ENCODE peak calls at places on chromosomes 11 and 22, in six cellular contexts. One of them, this sample, is unnamed.

GRCh38 chr11:91981995-91982394 is 242.6 kb upstream of the FAT3 start:
- DNase-seq in AG04449: peak
- DNase-seq in AG09309: peak
- DNase-seq in cardiac fibroblast: peak
- DNase-seq in astrocyte of the cerebellum: peak
- DNase-seq in lower leg skin: no peak
- DNase-seq in this sample: no peak

GRCh38 chr22:39487826-39488520 is 14.1 kb upstream of the MIEF1 start:
- DNase-seq in astrocyte of the cerebellum: no peak
- DNase-seq in AG04449: no peak
- DNase-seq in lower leg skin: no peak
- DNase-seq in AG09309: no peak
- DNase-seq in cardiac fibroblast: no peak
- DNase-seq in this sample: no peak

GRCh38 chr11:34441814-34442213 is 3.1 kb downstream of the CAT start:
- DNase-seq in cardiac fibroblast: no peak
- DNase-seq in AG09309: no peak
- DNase-seq in AG04449: no peak
- DNase-seq in astrocyte of the cerebellum: no peak
- DNase-seq in lower leg skin: no peak
- DNase-seq in this sample: no peak

GRCh38 chr11:12264361-12264760 is 113.0 kb upstream of the PARVA start:
- DNase-seq in AG09309: no peak
- DNase-seq in cardiac fibroblast: no peak
- DNase-seq in AG04449: no peak
- DNase-seq in lower leg skin: no peak
- DNase-seq in astrocyte of the cerebellum: no peak
- DNase-seq in this sample: no peak

GRCh38 chr11:44454686-44455085 is 110.8 kb upstream of the CD82 start:
- DNase-seq in AG09309: no peak
- DNase-seq in lower leg skin: peak
- DNase-seq in cardiac fibroblast: no peak
- DNase-seq in AG04449: no peak
- DNase-seq in astrocyte of the cerebellum: no peak
- DNase-seq in this sample: no peak

GRCh38 chr11:69382131-69383128 is 88.5 kb downstream of the MYEOV start:
- DNase-seq in lower leg skin: peak
- DNase-seq in cardiac fibroblast: peak
- DNase-seq in AG09309: no peak
- DNase-seq in astrocyte of the cerebellum: no peak
- DNase-seq in AG04449: no peak
- DNase-seq in this sample: peak

GRCh38 chr11:125514336-125515101 is 18.5 kb upstream of the FEZ1 start:
- DNase-seq in astrocyte of the cerebellum: peak
- DNase-seq in cardiac fibroblast: peak
- DNase-seq in AG09309: peak
- DNase-seq in lower leg skin: no peak
- DNase-seq in AG04449: no peak
- DNase-seq in this sample: peak

GRCh38 chr22:44736581-44737413 is 15.6 kb upstream of the ARHGAP8 start:
- DNase-seq in lower leg skin: no peak
- DNase-seq in AG04449: no peak
- DNase-seq in cardiac fibroblast: no peak
- DNase-seq in astrocyte of the cerebellum: no peak
- DNase-seq in AG09309: no peak
- DNase-seq in this sample: no peak

GRCh38 chr11:132610216-132610615 is 922.1 kb downstream of the OPCML start:
- DNase-seq in AG04449: no peak
- DNase-seq in cardiac fibroblast: peak
- DNase-seq in astrocyte of the cerebellum: peak
- DNase-seq in lower leg skin: no peak
- DNase-seq in AG09309: no peak
- DNase-seq in this sample: no peak

GRCh38 chr11:8597182-8597581 is 3.2 kb upstream of the STK33 start:
- DNase-seq in astrocyte of the cerebellum: peak
- DNase-seq in AG09309: peak
- DNase-seq in cardiac fibroblast: peak
- DNase-seq in AG04449: no peak
- DNase-seq in lower leg skin: no peak
- DNase-seq in this sample: no peak

GRCh38 chr22:30005213-30005857 is 74.9 kb upstream of the HORMAD2 start:
- DNase-seq in AG04449: no peak
- DNase-seq in lower leg skin: peak
- DNase-seq in AG09309: no peak
- DNase-seq in cardiac fibroblast: peak
- DNase-seq in astrocyte of the cerebellum: peak
- DNase-seq in this sample: peak

GRCh38 chr11:70641366-70641765 is 243.0 kb downstream of the CTTN start:
- DNase-seq in cardiac fibroblast: peak
- DNase-seq in AG04449: no peak
- DNase-seq in lower leg skin: no peak
- DNase-seq in astrocyte of the cerebellum: no peak
- DNase-seq in AG09309: no peak
- DNase-seq in this sample: no peak

GRCh38 chr11:1108246-1108900 is 33.7 kb downstream of the MUC2 start:
- DNase-seq in AG09309: no peak
- DNase-seq in astrocyte of the cerebellum: no peak
- DNase-seq in lower leg skin: no peak
- DNase-seq in cardiac fibroblast: no peak
- DNase-seq in AG04449: no peak
- DNase-seq in this sample: no peak

GRCh38 chr11:38014405-38014804 is 1416.4 kb upstream of the RAG2 start:
- DNase-seq in AG09309: no peak
- DNase-seq in AG04449: peak
- DNase-seq in lower leg skin: no peak
- DNase-seq in astrocyte of the cerebellum: peak
- DNase-seq in cardiac fibroblast: peak
- DNase-seq in this sample: no peak

GRCh38 chr11:110349109-110349996 is 52.9 kb upstream of the RDX start:
- DNase-seq in cardiac fibroblast: no peak
- DNase-seq in AG04449: no peak
- DNase-seq in astrocyte of the cerebellum: no peak
- DNase-seq in AG09309: no peak
- DNase-seq in lower leg skin: no peak
- DNase-seq in this sample: no peak

GRCh38 chr11:43736502-43737193 is 56.1 kb downstream of the HSD17B12 start:
- DNase-seq in cardiac fibroblast: peak
- DNase-seq in AG04449: peak
- DNase-seq in AG09309: peak
- DNase-seq in lower leg skin: no peak
- DNase-seq in astrocyte of the cerebellum: peak
- DNase-seq in this sample: peak

GRCh38 chr11:79312591-79313267 is 128.1 kb downstream of the TENM4 start:
- DNase-seq in AG04449: no peak
- DNase-seq in AG09309: peak
- DNase-seq in astrocyte of the cerebellum: peak
- DNase-seq in cardiac fibroblast: no peak
- DNase-seq in lower leg skin: no peak
- DNase-seq in this sample: no peak

GRCh38 chr11:66639066-66639813 is 737 bp downstream of the RBM4 start:
- DNase-seq in astrocyte of the cerebellum: no peak
- DNase-seq in cardiac fibroblast: peak
- DNase-seq in AG04449: no peak
- DNase-seq in lower leg skin: peak
- DNase-seq in AG09309: peak
- DNase-seq in this sample: peak

GRCh38 chr11:3167143-3168119 is 2.3 kb upstream of the OSBPL5 start:
- DNase-seq in AG09309: no peak
- DNase-seq in astrocyte of the cerebellum: no peak
- DNase-seq in lower leg skin: peak
- DNase-seq in cardiac fibroblast: no peak
- DNase-seq in AG04449: no peak
- DNase-seq in this sample: no peak

GRCh38 chr11:122100222-122101080 is 15.6 kb downstream of the BLID start:
- DNase-seq in AG04449: no peak
- DNase-seq in lower leg skin: peak
- DNase-seq in AG09309: no peak
- DNase-seq in astrocyte of the cerebellum: peak
- DNase-seq in cardiac fibroblast: peak
- DNase-seq in this sample: no peak
- H3K4me3 ChIP-seq in AG04449: peak
- H3K4me3 ChIP-seq in lower leg skin: peak
- H3K4me3 ChIP-seq in AG09309: peak
- H3K4me3 ChIP-seq in astrocyte of the cerebellum: peak
- H3K4me3 ChIP-seq in cardiac fibroblast: peak
- H3K4me3 ChIP-seq in this sample: no peak

GRCh38 chr11:62879150-62879549 is 1.5 kb upstream of the SLC3A2 start:
- DNase-seq in AG04449: no peak
- DNase-seq in cardiac fibroblast: peak
- DNase-seq in lower leg skin: no peak
- DNase-seq in AG09309: no peak
- DNase-seq in astrocyte of the cerebellum: no peak
- DNase-seq in this sample: peak
- H3K4me3 ChIP-seq in AG04449: no peak
- H3K4me3 ChIP-seq in cardiac fibroblast: no peak
- H3K4me3 ChIP-seq in lower leg skin: no peak
- H3K4me3 ChIP-seq in AG09309: no peak
- H3K4me3 ChIP-seq in astrocyte of the cerebellum: no peak
- H3K4me3 ChIP-seq in this sample: peak

GRCh38 chr11:114059278-114059983 is at the start of gene ZBTB16:
- DNase-seq in AG09309: no peak
- DNase-seq in astrocyte of the cerebellum: peak
- DNase-seq in AG04449: no peak
- DNase-seq in lower leg skin: peak
- DNase-seq in cardiac fibroblast: peak
- DNase-seq in this sample: no peak

GRCh38 chr11:114058871-114059277 is 637 bp upstream of the ZBTB16 start:
- DNase-seq in AG09309: no peak
- DNase-seq in cardiac fibroblast: no peak
- DNase-seq in AG04449: no peak
- DNase-seq in lower leg skin: peak
- DNase-seq in astrocyte of the cerebellum: no peak
- DNase-seq in this sample: no peak

GRCh38 chr11:114057605-114058004 is 1.9 kb upstream of the ZBTB16 start:
- DNase-seq in lower leg skin: no peak
- DNase-seq in AG04449: no peak
- DNase-seq in AG09309: no peak
- DNase-seq in astrocyte of the cerebellum: no peak
- DNase-seq in cardiac fibroblast: no peak
- DNase-seq in this sample: no peak

GRCh38 chr11:114057147-114057546 is 2.4 kb upstream of the ZBTB16 start:
- DNase-seq in AG04449: no peak
- DNase-seq in cardiac fibroblast: no peak
- DNase-seq in AG09309: no peak
- DNase-seq in astrocyte of the cerebellum: no peak
- DNase-seq in lower leg skin: peak
- DNase-seq in this sample: no peak

DNA sequence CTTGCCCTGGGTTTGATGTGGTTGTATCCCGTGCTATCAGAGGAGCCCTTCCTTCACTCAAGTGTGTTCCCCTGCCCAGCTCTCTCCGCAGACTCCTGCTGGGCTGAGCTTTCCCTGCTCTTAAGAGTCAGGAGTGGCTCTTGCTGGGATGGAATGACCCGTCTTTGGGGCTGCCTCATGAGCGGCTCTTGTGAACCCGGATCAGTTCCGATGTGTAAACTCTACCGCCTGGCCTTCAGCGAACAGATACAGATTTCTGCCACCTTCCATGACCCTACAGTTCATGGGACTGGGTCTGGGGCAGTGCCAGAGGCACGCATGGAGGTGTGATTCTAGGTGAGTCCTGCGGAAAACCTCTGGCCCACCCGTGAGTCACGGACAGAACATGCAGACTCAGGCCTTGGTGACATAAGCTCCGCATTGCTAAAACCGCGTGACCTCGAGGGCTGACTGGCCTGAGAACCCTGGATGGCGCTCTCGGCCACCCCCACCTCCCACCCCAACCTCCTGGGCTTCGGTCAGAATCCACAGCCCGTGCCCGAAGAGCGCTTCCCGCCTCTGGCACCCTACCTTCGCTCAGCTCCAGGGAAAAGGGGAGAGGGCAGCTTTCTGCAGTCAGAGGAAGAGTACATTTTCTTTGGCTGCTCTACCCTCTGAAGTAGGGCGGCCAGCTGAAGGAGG is 1.3 kb upstream of the ZBTB16 start:
- DNase-seq in AG09309: no peak
- DNase-seq in cardiac fibroblast: peak
- DNase-seq in AG04449: no peak
- DNase-seq in astrocyte of the cerebellum: no peak
- DNase-seq in lower leg skin: peak
- DNase-seq in this sample: no peak
- H3K4me3 ChIP-seq in AG09309: no peak
- H3K4me3 ChIP-seq in cardiac fibroblast: peak
- H3K4me3 ChIP-seq in AG04449: no peak
- H3K4me3 ChIP-seq in astrocyte of the cerebellum: peak
- H3K4me3 ChIP-seq in lower leg skin: no peak
- H3K4me3 ChIP-seq in this sample: no peak

DNA sequence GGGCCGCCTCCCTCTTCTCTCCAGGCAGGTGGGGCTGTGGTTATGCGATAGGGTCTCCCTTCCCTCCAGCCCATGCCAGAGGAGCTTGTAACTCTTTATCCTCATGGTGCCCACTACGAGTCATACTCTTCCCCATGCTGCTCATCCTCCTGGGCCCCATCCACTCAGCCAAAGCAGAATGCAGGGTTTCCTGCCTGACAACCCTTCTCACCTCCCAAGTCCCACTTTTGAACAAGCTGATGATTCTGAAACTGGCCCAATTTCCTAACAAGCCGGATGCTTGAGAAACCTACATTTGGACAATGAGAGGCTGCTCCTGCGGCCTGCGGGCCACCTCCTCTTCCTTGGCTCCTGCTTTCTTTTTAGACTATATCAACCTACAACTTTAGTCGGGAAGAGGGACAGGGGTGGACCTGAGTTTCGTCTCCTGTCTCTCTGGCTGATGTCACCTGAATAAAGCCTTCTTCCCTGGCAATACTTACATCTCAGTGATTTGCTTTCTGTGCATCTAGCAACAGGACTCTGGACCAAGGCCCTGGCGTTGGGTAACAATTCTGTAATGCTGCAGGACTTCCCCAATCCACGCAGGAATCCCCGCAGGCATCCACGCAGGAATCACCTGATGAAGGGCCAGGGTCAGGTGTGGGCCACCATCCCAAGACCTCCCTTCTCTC is 1.5 kb upstream of the NDUFS8 start:
- DNase-seq in AG04449: no peak
- DNase-seq in cardiac fibroblast: peak
- DNase-seq in astrocyte of the cerebellum: no peak
- DNase-seq in lower leg skin: no peak
- DNase-seq in AG09309: no peak
- DNase-seq in this sample: no peak
- H3K4me3 ChIP-seq in AG04449: no peak
- H3K4me3 ChIP-seq in cardiac fibroblast: no peak
- H3K4me3 ChIP-seq in astrocyte of the cerebellum: no peak
- H3K4me3 ChIP-seq in lower leg skin: no peak
- H3K4me3 ChIP-seq in AG09309: no peak
- H3K4me3 ChIP-seq in this sample: peak

GRCh38 chr11:6321356-6321755 is 1.1 kb upstream of the CAVIN3 start:
- DNase-seq in lower leg skin: peak
- DNase-seq in astrocyte of the cerebellum: no peak
- DNase-seq in AG09309: no peak
- DNase-seq in cardiac fibroblast: no peak
- DNase-seq in AG04449: no peak
- DNase-seq in this sample: no peak
- H3K4me3 ChIP-seq in lower leg skin: no peak
- H3K4me3 ChIP-seq in astrocyte of the cerebellum: no peak
- H3K4me3 ChIP-seq in AG09309: peak
- H3K4me3 ChIP-seq in cardiac fibroblast: no peak
- H3K4me3 ChIP-seq in AG04449: no peak
- H3K4me3 ChIP-seq in this sample: no peak

This sample was measured in Karpas-422.